ENCODE peak calls at places on chromosomes 13 and 19, in nine cellular contexts. B, E, L, O, Z, R, H, N and F are unnamed samples.

GRCh38 chr19:4622695-4623421 is 16.5 kb upstream of the TNFAIP8L1 start:
- DNase-seq in B (no peak), E (no peak), L (no peak), O (no peak), Z (no peak), R (no peak), H (no peak), N (no peak), F (peak)

GRCh38 chr19:17687857-17688784 is at the start of gene UNC13A:
- DNase-seq in B (no peak), E (no peak), L (peak), O (peak), Z (peak), R (peak), H (no peak), N (no peak), F (peak)

GRCh38 chr13:23579886-23580706 is 9.9 kb downstream of the TNFRSF19 start:
- DNase-seq in B (no peak), E (peak), L (peak), O (no peak), Z (no peak), R (no peak), H (no peak), N (no peak), F (peak)

GRCh38 chr13:33188093-33188882 is 97.3 kb downstream of the STARD13 start:
- DNase-seq in B (no peak), E (peak), L (no peak), O (no peak), Z (no peak), R (no peak), H (no peak), N (no peak), F (no peak)

GRCh38 chr19:35509861-35510625 is 3.4 kb downstream of the DMKN start:
- DNase-seq in B (peak), E (peak), L (peak), O (peak), Z (peak), R (peak), H (no peak), N (peak), F (peak)

GRCh38 chr13:29996316-29996715 is 145.9 kb upstream of the UBL3 start:
- DNase-seq in B (no peak), E (no peak), L (no peak), O (no peak), Z (no peak), R (no peak), H (peak), N (no peak), F (no peak)

GRCh38 chr19:19997656-19998268 is 41.5 kb downstream of the ZNF682 start:
- DNase-seq in B (peak), E (no peak), L (peak), O (peak), Z (peak), R (peak), H (no peak), N (no peak), F (peak)

GRCh38 chr19:6223461-6224307 is 56.1 kb downstream of the MLLT1 start:
- DNase-seq in B (no peak), E (no peak), L (no peak), O (no peak), Z (no peak), R (peak), H (no peak), N (no peak), F (no peak)

GRCh38 chr19:584240-585001 is 5.3 kb upstream of the HCN2 start:
- DNase-seq in B (peak), E (peak), L (peak), O (peak), Z (peak), R (peak), H (no peak), N (peak), F (peak)